ENCODE peak calls at places on chromosomes 3 and 15, in five cellular contexts. G is activated CD4-positive, alpha-beta memory T cell treated with anti-CD3 and anti-CD28 coated beads, Interleukin-2, amount 10 ng/mL, durations not matched to agents 7 days and 5 days; W is activated T-cell treated with anti-CD3 and anti-CD28 coated beads, Interleukin-2, amount 50 U/mL, for 1 hour; H is H4; Y is left cardiac atrium. C is an unnamed sample.

GRCh38 chr3:12470111-12470510 is 14.2 kb upstream of the TSEN2 start:
- DNase-seq in H (no peak), W (no peak), G (no peak), Y (no peak), C (no peak)

GRCh38 chr15:81097893-81098280 is 36.2 kb upstream of the CFAP161 start:
- DNase-seq in G (no peak), H (peak), Y (peak), W (no peak), C (no peak)

GRCh38 chr15:70584838-70585706 is 178.3 kb downstream of the UACA start:
- DNase-seq in H (no peak), W (peak), G (no peak), Y (no peak), C (peak)

GRCh38 chr3:23668430-23668904 is 137.3 kb upstream of the UBE2E1 start:
- DNase-seq in Y (no peak), W (no peak), H (peak), G (no peak), C (no peak)

GRCh38 chr3:194201953-194202666 is 66.2 kb downstream of the HES1 start:
- DNase-seq in Y (no peak), W (no peak), G (no peak), H (no peak), C (no peak)

GRCh38 chr3:156253150-156253549 is 132.8 kb downstream of the KCNAB1 start:
- DNase-seq in W (no peak), G (no peak), H (no peak), Y (no peak), C (no peak)

GRCh38 chr3:123780656-123781055 is 103.5 kb downstream of the MYLK start:
- DNase-seq in W (no peak), Y (no peak), G (no peak), H (peak), C (no peak)

GRCh38 chr15:74315626-74316025 is 51.8 kb downstream of the CYP11A1 start:
- DNase-seq in G (peak), H (no peak), Y (no peak), W (no peak), C (peak)

GRCh38 chr3:17183951-17184550 is 299.3 kb downstream of the PLCL2 start:
- DNase-seq in Y (no peak), G (no peak), W (no peak), H (peak), C (no peak)

GRCh38 chr3:99134996-99135395 is 233.5 kb upstream of the DCBLD2 start:
- DNase-seq in H (no peak), W (no peak), G (no peak), Y (no peak), C (no peak)

GRCh38 chr3:114775395-114775794 is 371.7 kb downstream of the ZBTB20 start:
- DNase-seq in W (no peak), G (no peak), H (peak), Y (no peak), C (no peak)

GRCh38 chr15:83844742-83845141 is 190.8 kb downstream of the ADAMTSL3 start:
- DNase-seq in Y (no peak), W (no peak), G (no peak), H (no peak), C (no peak)

GRCh38 chr3:58667704-58668103 is 1.1 kb upstream of the FAM3D start:
- DNase-seq in H (no peak), Y (no peak), W (no peak), G (no peak), C (no peak)

GRCh38 chr3:44511238-44511567 is 33.7 kb upstream of the ZNF445 start:
- DNase-seq in G (no peak), Y (no peak), H (no peak), W (no peak), C (no peak)

GRCh38 chr3:12822725-12823373 is 18.5 kb downstream of the RPL32 start:
- DNase-seq in Y (no peak), G (no peak), H (peak), W (no peak), C (no peak)

GRCh38 chr3:42500091-42500490 is 2.4 kb upstream of the VIPR1 start:
- DNase-seq in G (peak), H (no peak), W (no peak), Y (no peak), C (no peak)

GRCh38 chr3:17175187-17175839 is 290.6 kb downstream of the PLCL2 start:
- DNase-seq in Y (no peak), G (no peak), H (no peak), W (no peak), C (no peak)

GRCh38 chr3:153901152-153901551 is 220.0 kb upstream of the ARHGEF26 start:
- DNase-seq in G (no peak), W (no peak), Y (no peak), H (no peak), C (no peak)